ENCODE peak calls at places on chromosome 3, in four cellular contexts. U is aorta, Z is neural progenitor cell, Q is pancreas. P is an unnamed sample.

GRCh38 chr3:106811376-106811775 is 565.9 kb upstream of the CCDC54 start:
- DNase-seq in U (no peak), Q (no peak), Z (no peak), P (no peak)

GRCh38 chr3:129398803-129399144 is 29.7 kb downstream of the EFCAB12 start:
- DNase-seq in U (no peak), Q (no peak), Z (peak; percentile 52), P (no peak)

GRCh38 chr3:172506094-172506493 is 17.1 kb downstream of the TNFSF10 start:
- DNase-seq in Z (no peak), U (no peak), Q (no peak), P (no peak)

GRCh38 chr3:33360136-33360825 is 79.9 kb downstream of the UBP1 start:
- DNase-seq in U (no peak), Q (no peak), Z (no peak), P (no peak)

GRCh38 chr3:105402287-105402801 is 35.6 kb downstream of the ALCAM start:
- DNase-seq in Q (no peak), U (no peak), Z (peak; percentile 12), P (no peak)

GRCh38 chr3:170809021-170809974 is 60.7 kb downstream of the RPL22L1 start:
- DNase-seq in Q (no peak), Z (peak; percentile 73), U (no peak), P (no peak)

GRCh38 chr3:34178415-34178814 is 380.0 kb downstream of the PDCD6IP start:
- DNase-seq in Z (no peak), Q (no peak), U (no peak), P (no peak)

GRCh38 chr3:52028572-52028971 is 27.8 kb downstream of the DUSP7 start:
- DNase-seq in Q (no peak), U (no peak), Z (no peak), P (no peak)

GRCh38 chr3:124520970-124521369 is 209.3 kb upstream of the UMPS start:
- DNase-seq in U (no peak), Z (no peak), Q (no peak), P (no peak)

GRCh38 chr3:149971403-149972075 is 844 bp upstream of the PFN2 start:
- DNase-seq in Q (peak; percentile 47), Z (no peak), U (peak; percentile 77), P (peak; percentile 33)